ENCODE peak calls at places on chromosomes 5 and 9, in six cellular contexts. One of them, this sample, is unnamed.

GRCh38 chr9:126516561-126516935 is 97.2 kb upstream of the LMX1B start:
- DNase-seq in SW480: no peak
- DNase-seq in stimulated activated CD4-positive, alpha-beta T cell treated with anti-CD3 and anti-CD28 coated beads, Interleukin-1b, Interleukin-23, amount 100 ng/mL, for 24 hours: no peak
- DNase-seq in erythroblast: no peak
- DNase-seq in endothelial cell: no peak
- DNase-seq in heart right ventricle: no peak
- DNase-seq in this sample: no peak

GRCh38 chr5:103120607-103121200 is 603 bp downstream of the PPIP5K2 start:
- DNase-seq in erythroblast: peak; percentile 51
- DNase-seq in stimulated activated CD4-positive, alpha-beta T cell treated with anti-CD3 and anti-CD28 coated beads, Interleukin-1b, Interleukin-23, amount 100 ng/mL, for 24 hours: no peak
- DNase-seq in heart right ventricle: no peak
- DNase-seq in endothelial cell: no peak
- DNase-seq in SW480: peak; percentile 28
- DNase-seq in this sample: no peak

GRCh38 chr9:82091100-82091499 is 102.5 kb downstream of the SPATA31D1 start:
- DNase-seq in endothelial cell: no peak
- DNase-seq in heart right ventricle: no peak
- DNase-seq in stimulated activated CD4-positive, alpha-beta T cell treated with anti-CD3 and anti-CD28 coated beads, Interleukin-1b, Interleukin-23, amount 100 ng/mL, for 24 hours: no peak
- DNase-seq in SW480: no peak
- DNase-seq in erythroblast: no peak
- DNase-seq in this sample: no peak

GRCh38 chr9:129895376-129896268 is 60.4 kb downstream of the USP20 start:
- DNase-seq in stimulated activated CD4-positive, alpha-beta T cell treated with anti-CD3 and anti-CD28 coated beads, Interleukin-1b, Interleukin-23, amount 100 ng/mL, for 24 hours: no peak
- DNase-seq in endothelial cell: no peak
- DNase-seq in heart right ventricle: no peak
- DNase-seq in SW480: no peak
- DNase-seq in erythroblast: peak; percentile 78
- DNase-seq in this sample: no peak

GRCh38 chr9:126777733-126778132 is 27.1 kb upstream of the ZBTB43 start:
- DNase-seq in SW480: peak; percentile 32
- DNase-seq in erythroblast: no peak
- DNase-seq in stimulated activated CD4-positive, alpha-beta T cell treated with anti-CD3 and anti-CD28 coated beads, Interleukin-1b, Interleukin-23, amount 100 ng/mL, for 24 hours: no peak
- DNase-seq in heart right ventricle: no peak
- DNase-seq in endothelial cell: no peak
- DNase-seq in this sample: no peak

GRCh38 chr9:68932458-68932857 is 81.5 kb downstream of the PRKACG start:
- DNase-seq in SW480: no peak
- DNase-seq in stimulated activated CD4-positive, alpha-beta T cell treated with anti-CD3 and anti-CD28 coated beads, Interleukin-1b, Interleukin-23, amount 100 ng/mL, for 24 hours: no peak
- DNase-seq in heart right ventricle: no peak
- DNase-seq in endothelial cell: no peak
- DNase-seq in erythroblast: no peak
- DNase-seq in this sample: no peak

GRCh38 chr5:10330511-10331105 is 22.9 kb upstream of the MARCHF6 start:
- DNase-seq in stimulated activated CD4-positive, alpha-beta T cell treated with anti-CD3 and anti-CD28 coated beads, Interleukin-1b, Interleukin-23, amount 100 ng/mL, for 24 hours: no peak
- DNase-seq in erythroblast: no peak
- DNase-seq in endothelial cell: no peak
- DNase-seq in heart right ventricle: no peak
- DNase-seq in SW480: no peak
- DNase-seq in this sample: no peak

GRCh38 chr5:16935271-16936149 is 578 bp downstream of the MYO10 start:
- DNase-seq in endothelial cell: peak; percentile 53
- DNase-seq in SW480: peak; percentile 73
- DNase-seq in erythroblast: no peak
- DNase-seq in stimulated activated CD4-positive, alpha-beta T cell treated with anti-CD3 and anti-CD28 coated beads, Interleukin-1b, Interleukin-23, amount 100 ng/mL, for 24 hours: peak; percentile 4
- DNase-seq in heart right ventricle: peak; percentile 44
- DNase-seq in this sample: peak; percentile 70

GRCh38 chr5:102910240-102911226 is 155.4 kb downstream of the PAM start:
- DNase-seq in stimulated activated CD4-positive, alpha-beta T cell treated with anti-CD3 and anti-CD28 coated beads, Interleukin-1b, Interleukin-23, amount 100 ng/mL, for 24 hours: no peak
- DNase-seq in endothelial cell: no peak
- DNase-seq in SW480: peak; percentile 65
- DNase-seq in erythroblast: no peak
- DNase-seq in heart right ventricle: no peak
- DNase-seq in this sample: no peak

GRCh38 chr5:77560677-77561263 is 68.7 kb upstream of the WDR41 start:
- DNase-seq in heart right ventricle: no peak
- DNase-seq in stimulated activated CD4-positive, alpha-beta T cell treated with anti-CD3 and anti-CD28 coated beads, Interleukin-1b, Interleukin-23, amount 100 ng/mL, for 24 hours: no peak
- DNase-seq in erythroblast: peak; percentile 26
- DNase-seq in endothelial cell: peak; percentile 23
- DNase-seq in SW480: peak; percentile 46
- DNase-seq in this sample: peak; percentile 60

GRCh38 chr9:1722404-1722803 is 292.7 kb upstream of the SMARCA2 start:
- DNase-seq in heart right ventricle: no peak
- DNase-seq in stimulated activated CD4-positive, alpha-beta T cell treated with anti-CD3 and anti-CD28 coated beads, Interleukin-1b, Interleukin-23, amount 100 ng/mL, for 24 hours: no peak
- DNase-seq in erythroblast: no peak
- DNase-seq in SW480: peak; percentile 28
- DNase-seq in endothelial cell: no peak
- DNase-seq in this sample: no peak

GRCh38 chr5:35794688-35795375 is 61.9 kb upstream of the IL7R start:
- DNase-seq in endothelial cell: no peak
- DNase-seq in SW480: no peak
- DNase-seq in erythroblast: no peak
- DNase-seq in heart right ventricle: no peak
- DNase-seq in stimulated activated CD4-positive, alpha-beta T cell treated with anti-CD3 and anti-CD28 coated beads, Interleukin-1b, Interleukin-23, amount 100 ng/mL, for 24 hours: no peak
- DNase-seq in this sample: no peak

GRCh38 chr5:54470191-54470590 is 14.7 kb downstream of the HSPB3 start:
- DNase-seq in endothelial cell: no peak
- DNase-seq in heart right ventricle: no peak
- DNase-seq in stimulated activated CD4-positive, alpha-beta T cell treated with anti-CD3 and anti-CD28 coated beads, Interleukin-1b, Interleukin-23, amount 100 ng/mL, for 24 hours: no peak
- DNase-seq in SW480: no peak
- DNase-seq in erythroblast: no peak
- DNase-seq in this sample: no peak

GRCh38 chr5:128213340-128213739 is 129.8 kb downstream of the SLC12A2 start:
- DNase-seq in stimulated activated CD4-positive, alpha-beta T cell treated with anti-CD3 and anti-CD28 coated beads, Interleukin-1b, Interleukin-23, amount 100 ng/mL, for 24 hours: no peak
- DNase-seq in SW480: peak; percentile 63
- DNase-seq in heart right ventricle: no peak
- DNase-seq in endothelial cell: peak; percentile 67
- DNase-seq in erythroblast: peak; percentile 55
- DNase-seq in this sample: peak; percentile 30

This sample was measured in NCI-H345.